ENCODE peak calls at places on chromosomes 16 and 17, in six cellular contexts. One of them, this sample, is unnamed.

GRCh38 chr16:69311533-69312388 is 611 bp downstream of the VPS4A start:
- DNase-seq in thoracic aorta: no peak
- DNase-seq in right lobe of liver: peak; percentile 72
- DNase-seq in PC-3: peak; percentile 26
- DNase-seq in A549: peak; percentile 58
- DNase-seq in psoas muscle: peak; percentile 48
- DNase-seq in this sample: no peak

GRCh38 chr17:73091770-73092517 is 544 bp downstream of the SLC39A11 start:
- DNase-seq in thoracic aorta: no peak
- DNase-seq in right lobe of liver: peak; percentile 59
- DNase-seq in PC-3: peak; percentile 37
- DNase-seq in A549: peak; percentile 21
- DNase-seq in psoas muscle: no peak
- DNase-seq in this sample: no peak

GRCh38 chr16:22093952-22094351 is 1.6 kb downstream of the VWA3A start:
- DNase-seq in thoracic aorta: no peak
- DNase-seq in right lobe of liver: no peak
- DNase-seq in PC-3: no peak
- DNase-seq in A549: no peak
- DNase-seq in psoas muscle: no peak
- DNase-seq in this sample: no peak

GRCh38 chr16:59341368-59341767 is 607.3 kb upstream of the GOT2 start:
- DNase-seq in thoracic aorta: no peak
- DNase-seq in right lobe of liver: no peak
- DNase-seq in PC-3: no peak
- DNase-seq in A549: no peak
- DNase-seq in psoas muscle: no peak
- DNase-seq in this sample: no peak

GRCh38 chr17:35097776-35098175 is 21.9 kb downstream of the RAD51D start:
- DNase-seq in thoracic aorta: no peak
- DNase-seq in right lobe of liver: no peak
- DNase-seq in PC-3: no peak
- DNase-seq in A549: no peak
- DNase-seq in psoas muscle: no peak
- DNase-seq in this sample: no peak

GRCh38 chr16:56591377-56592060 is 2.2 kb downstream of the MT3 start:
- DNase-seq in thoracic aorta: no peak
- DNase-seq in right lobe of liver: no peak
- DNase-seq in PC-3: no peak
- DNase-seq in A549: no peak
- DNase-seq in psoas muscle: no peak
- DNase-seq in this sample: no peak

GRCh38 chr16:50591209-50591608 is 43.0 kb downstream of the NKD1 start:
- DNase-seq in thoracic aorta: no peak
- DNase-seq in right lobe of liver: no peak
- DNase-seq in PC-3: no peak
- DNase-seq in A549: no peak
- DNase-seq in psoas muscle: no peak
- DNase-seq in this sample: no peak

GRCh38 chr17:71764507-71764906 is 356.3 kb upstream of the SOX9 start:
- DNase-seq in thoracic aorta: no peak
- DNase-seq in right lobe of liver: no peak
- DNase-seq in PC-3: peak; percentile 53
- DNase-seq in A549: peak; percentile 46
- DNase-seq in psoas muscle: no peak
- DNase-seq in this sample: no peak

GRCh38 chr17:8222380-8222629 is 11.9 kb upstream of the AURKB start:
- DNase-seq in thoracic aorta: no peak
- DNase-seq in right lobe of liver: no peak
- DNase-seq in PC-3: no peak
- DNase-seq in A549: no peak
- DNase-seq in psoas muscle: no peak
- DNase-seq in this sample: no peak

GRCh38 chr17:19753049-19753444 is 4.9 kb upstream of the ALDH3A1 start:
- DNase-seq in thoracic aorta: peak; percentile 62
- DNase-seq in right lobe of liver: peak; percentile 93
- DNase-seq in PC-3: peak; percentile 99
- DNase-seq in A549: peak; percentile 99
- DNase-seq in psoas muscle: peak; percentile 86
- DNase-seq in this sample: no peak

GRCh38 chr17:31401456-31402254 is 10.2 kb downstream of the RAB11FIP4 start:
- DNase-seq in thoracic aorta: no peak
- DNase-seq in right lobe of liver: no peak
- DNase-seq in PC-3: no peak
- DNase-seq in A549: no peak
- DNase-seq in psoas muscle: no peak
- DNase-seq in this sample: no peak

GRCh38 chr16:87698676-87699179 is 67.1 kb downstream of the KLHDC4 start:
- DNase-seq in thoracic aorta: no peak
- DNase-seq in right lobe of liver: no peak
- DNase-seq in PC-3: no peak
- DNase-seq in A549: no peak
- DNase-seq in psoas muscle: no peak
- DNase-seq in this sample: no peak

GRCh38 chr17:57582881-57583756 is 162.0 kb downstream of the CCDC182 start:
- DNase-seq in thoracic aorta: no peak
- DNase-seq in right lobe of liver: no peak
- DNase-seq in PC-3: no peak
- DNase-seq in A549: no peak
- DNase-seq in psoas muscle: no peak
- DNase-seq in this sample: no peak

GRCh38 chr16:57091990-57092785 is at the start of gene CPNE2:
- DNase-seq in thoracic aorta: no peak
- DNase-seq in right lobe of liver: peak; percentile 72
- DNase-seq in PC-3: peak; percentile 29
- DNase-seq in A549: peak; percentile 48
- DNase-seq in psoas muscle: peak; percentile 66
- DNase-seq in this sample: no peak

GRCh38 chr17:60845012-60845411 is 167.4 kb downstream of the BCAS3 start:
- DNase-seq in thoracic aorta: no peak
- DNase-seq in right lobe of liver: no peak
- DNase-seq in PC-3: no peak
- DNase-seq in A549: no peak
- DNase-seq in psoas muscle: no peak
- DNase-seq in this sample: no peak

GRCh38 chr16:84169765-84170310 is 17.0 kb downstream of the TAF1C start:
- DNase-seq in thoracic aorta: no peak
- DNase-seq in right lobe of liver: no peak
- DNase-seq in PC-3: no peak
- DNase-seq in A549: no peak
- DNase-seq in psoas muscle: no peak
- DNase-seq in this sample: no peak

GRCh38 chr16:26806641-26807040 is 260.1 kb upstream of the C16orf82 start:
- DNase-seq in thoracic aorta: no peak
- DNase-seq in right lobe of liver: no peak
- DNase-seq in PC-3: no peak
- DNase-seq in A549: no peak
- DNase-seq in psoas muscle: no peak
- DNase-seq in this sample: no peak

GRCh38 chr17:7218774-7219173 is 862 bp downstream of the DLG4 start:
- DNase-seq in thoracic aorta: no peak
- DNase-seq in right lobe of liver: no peak
- DNase-seq in PC-3: no peak
- DNase-seq in A549: no peak
- DNase-seq in psoas muscle: peak; percentile 12
- DNase-seq in this sample: peak; percentile 38
- TF ChIP-seq CTCF in thoracic aorta: no peak
- TF ChIP-seq CTCF in right lobe of liver: no peak
- TF ChIP-seq CTCF in PC-3: no peak
- TF ChIP-seq CTCF in A549: no peak
- TF ChIP-seq CTCF in psoas muscle: no peak
- TF ChIP-seq CTCF in this sample: no peak

GRCh38 chr17:4520881-4521600 is 22.4 kb downstream of the SPNS2 start:
- DNase-seq in thoracic aorta: no peak
- DNase-seq in right lobe of liver: no peak
- DNase-seq in PC-3: peak; percentile 28
- DNase-seq in A549: peak; percentile 52
- DNase-seq in psoas muscle: no peak
- DNase-seq in this sample: peak; percentile 61
- H3K27ac ChIP-seq in thoracic aorta: no peak overlapping the region
- H3K27ac ChIP-seq in right lobe of liver: no peak overlapping the region
- H3K27ac ChIP-seq in PC-3: no peak overlapping the region
- H3K27ac ChIP-seq in A549: no peak overlapping the region
- H3K27ac ChIP-seq in psoas muscle: peak overlapping the region; percentile 63
- H3K27ac ChIP-seq in this sample: peak overlapping the region; percentile 42

GRCh38 chr17:63932721-63933120 is 590 bp upstream of the CD79B start:
- DNase-seq in thoracic aorta: no peak
- DNase-seq in right lobe of liver: no peak
- DNase-seq in PC-3: no peak
- DNase-seq in A549: no peak
- DNase-seq in psoas muscle: no peak
- DNase-seq in this sample: no peak

GRCh38 chr17:63928966-63929695 is 3.0 kb downstream of the CD79B start:
- DNase-seq in thoracic aorta: no peak
- DNase-seq in right lobe of liver: no peak
- DNase-seq in PC-3: no peak
- DNase-seq in A549: no peak
- DNase-seq in psoas muscle: no peak
- DNase-seq in this sample: no peak

GRCh38 chr17:63932008-63932561 is at the start of gene CD79B:
- DNase-seq in thoracic aorta: no peak
- DNase-seq in right lobe of liver: no peak
- DNase-seq in PC-3: no peak
- DNase-seq in A549: no peak
- DNase-seq in psoas muscle: no peak
- DNase-seq in this sample: peak; percentile 12

GRCh38 chr17:63929860-63930766 is 2.0 kb downstream of the CD79B start:
- DNase-seq in thoracic aorta: no peak
- DNase-seq in right lobe of liver: no peak
- DNase-seq in PC-3: no peak
- DNase-seq in A549: no peak
- DNase-seq in psoas muscle: no peak
- DNase-seq in this sample: peak; percentile 50

GRCh38 chr17:63930951-63931575 is 1.1 kb downstream of the CD79B start:
- DNase-seq in thoracic aorta: no peak
- DNase-seq in right lobe of liver: peak; percentile 74
- DNase-seq in PC-3: no peak
- DNase-seq in A549: no peak
- DNase-seq in psoas muscle: peak; percentile 71
- DNase-seq in this sample: no peak
- TF ChIP-seq CTCF in thoracic aorta: no peak
- TF ChIP-seq CTCF in right lobe of liver: no peak
- TF ChIP-seq CTCF in PC-3: no peak
- TF ChIP-seq CTCF in A549: no peak
- TF ChIP-seq CTCF in psoas muscle: no peak
- TF ChIP-seq CTCF in this sample: no peak

GRCh38 chr17:2637422-2637821 is 44.0 kb downstream of the PAFAH1B1 start:
- DNase-seq in thoracic aorta: no peak
- DNase-seq in right lobe of liver: no peak
- DNase-seq in PC-3: no peak
- DNase-seq in A549: no peak
- DNase-seq in psoas muscle: no peak
- DNase-seq in this sample: no peak
- H3K27ac ChIP-seq in thoracic aorta: no peak overlapping the region
- H3K27ac ChIP-seq in right lobe of liver: no peak overlapping the region
- H3K27ac ChIP-seq in PC-3: no peak overlapping the region
- H3K27ac ChIP-seq in A549: no peak overlapping the region
- H3K27ac ChIP-seq in psoas muscle: peak overlapping the region; percentile 88
- H3K27ac ChIP-seq in this sample: no peak overlapping the region

DNA sequence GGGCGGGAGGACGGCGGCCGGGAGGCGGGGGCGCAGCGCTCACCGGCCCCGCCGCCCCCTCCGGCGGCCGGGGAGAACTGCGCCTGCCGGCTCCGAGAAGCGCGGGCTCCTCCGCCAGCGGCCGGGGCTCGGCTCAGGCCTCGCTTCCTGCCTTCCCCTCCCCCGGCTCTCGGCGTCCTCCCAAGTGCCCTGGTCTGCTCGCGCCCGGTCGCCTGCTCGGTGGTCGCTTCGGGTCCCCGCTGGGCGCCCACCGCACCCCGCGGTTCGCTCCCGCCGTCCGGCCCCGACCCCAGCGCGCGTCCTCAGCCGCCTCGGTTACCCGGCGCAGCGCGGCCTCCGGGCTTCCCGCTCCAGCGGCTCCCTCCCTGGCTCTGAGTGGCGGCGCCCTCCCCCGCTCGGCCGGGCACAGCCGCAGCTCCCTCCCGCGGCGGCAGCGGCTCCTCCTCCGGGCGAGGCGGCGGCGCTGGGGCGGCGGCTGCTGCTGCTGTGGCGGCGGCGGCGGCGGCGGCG is 294 bp downstream of the UBTF start:
- DNase-seq in thoracic aorta: no peak
- DNase-seq in right lobe of liver: peak; percentile 81
- DNase-seq in PC-3: peak; percentile 82
- DNase-seq in A549: peak; percentile 81
- DNase-seq in psoas muscle: peak; percentile 80
- DNase-seq in this sample: peak; percentile 91
- TF ChIP-seq CTCF in thoracic aorta: peak; percentile 66
- TF ChIP-seq CTCF in right lobe of liver: no peak
- TF ChIP-seq CTCF in PC-3: peak; percentile 15
- TF ChIP-seq CTCF in A549: no peak
- TF ChIP-seq CTCF in psoas muscle: peak; percentile 62
- TF ChIP-seq CTCF in this sample: peak; percentile 15

DNA sequence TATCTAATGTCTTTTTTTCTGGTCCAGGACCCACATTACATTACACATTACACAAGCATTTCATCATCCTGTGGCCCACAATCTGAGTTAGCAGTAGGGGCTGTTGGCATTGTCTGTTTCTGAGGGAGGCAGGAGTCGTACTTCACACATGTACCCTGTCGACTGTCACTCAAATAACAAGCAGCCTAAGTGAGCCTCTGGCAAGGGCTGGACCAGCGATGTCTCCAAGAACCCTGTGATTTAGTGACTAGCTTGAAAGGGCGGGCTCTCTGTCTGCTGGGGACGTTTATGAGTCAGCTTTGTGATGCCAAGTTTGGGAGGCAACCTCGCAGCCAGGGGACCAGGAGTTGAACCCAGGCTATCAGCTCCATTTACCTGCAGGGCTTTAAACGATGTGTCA is 251.4 kb downstream of the HS3ST3B1 start:
- DNase-seq in thoracic aorta: no peak
- DNase-seq in right lobe of liver: no peak
- DNase-seq in PC-3: no peak
- DNase-seq in A549: no peak
- DNase-seq in psoas muscle: no peak
- DNase-seq in this sample: no peak
- H3K27ac ChIP-seq in thoracic aorta: no peak overlapping the region
- H3K27ac ChIP-seq in right lobe of liver: no peak overlapping the region
- H3K27ac ChIP-seq in PC-3: no peak overlapping the region
- H3K27ac ChIP-seq in A549: no peak overlapping the region
- H3K27ac ChIP-seq in psoas muscle: no peak overlapping the region
- H3K27ac ChIP-seq in this sample: no peak overlapping the region

GRCh38 chr17:21275579-21276339 is 8.8 kb upstream of the MAP2K3 start:
- DNase-seq in thoracic aorta: peak; percentile 65
- DNase-seq in right lobe of liver: peak; percentile 97
- DNase-seq in PC-3: peak; percentile 91
- DNase-seq in A549: peak; percentile 82
- DNase-seq in psoas muscle: peak; percentile 94
- DNase-seq in this sample: peak; percentile 96
- TF ChIP-seq CTCF in thoracic aorta: peak; percentile 22
- TF ChIP-seq CTCF in right lobe of liver: no peak
- TF ChIP-seq CTCF in PC-3: no peak
- TF ChIP-seq CTCF in A549: no peak
- TF ChIP-seq CTCF in psoas muscle: peak; percentile 4
- TF ChIP-seq CTCF in this sample: no peak